ENCODE peak calls at places on chromosomes 7 and 10, in eight cellular contexts. P is NCI-H1105; S is AG09309; E is iPS-NIHi11; F is HuH-7; X is SJSA1; I is bronchial epithelial cell; Y is stimulated activated CD4-positive, alpha-beta T cell treated with anti-CD3 and anti-CD28 coated beads, Interleukin-1b, Interleukin-23, amount 100 ng/mL, for 24 hours. D is an unnamed sample.

GRCh38 chr7:114155106-114155765 is 236.4 kb upstream of the PPP1R3A start:
- DNase-seq in P (no peak), S (no peak), E (no peak), F (no peak), X (no peak), I (no peak), Y (no peak), D (no peak)

GRCh38 chr10:13686331-13686752 is 99.6 kb downstream of the PRPF18 start:
- DNase-seq in P (no peak), S (no peak), E (no peak), F (no peak), X (no peak), I (peak; percentile 16), Y (no peak), D (no peak)

GRCh38 chr10:31399631-31400030 is 80.6 kb downstream of the ZEB1 start:
- DNase-seq in P (no peak), S (no peak), E (peak; percentile 11), F (no peak), X (no peak), I (peak; percentile 29), Y (no peak), D (no peak)

GRCh38 chr10:12911795-12912194 is 89.7 kb downstream of the CCDC3 start:
- DNase-seq in P (no peak), S (no peak), E (no peak), F (no peak), X (no peak), I (no peak), Y (no peak), D (no peak)

GRCh38 chr7:2670720-2671391 is 17.1 kb upstream of the AMZ1 start:
- DNase-seq in P (peak; percentile 33), S (no peak), E (peak; percentile 91), F (peak; percentile 94), X (peak; percentile 61), I (peak; percentile 21), Y (peak; percentile 64), D (peak; percentile 87)

GRCh38 chr10:126690534-126690933 is 20.0 kb upstream of the C10orf90 start:
- DNase-seq in P (no peak), S (no peak), E (no peak), F (no peak), X (no peak), I (no peak), Y (no peak), D (no peak)

GRCh38 chr7:128903621-128904361 is 6.7 kb downstream of the KCP start:
- DNase-seq in P (no peak), S (no peak), E (no peak), F (no peak), X (no peak), I (no peak), Y (no peak), D (no peak)

GRCh38 chr7:141158562-141158961 is 84.7 kb downstream of the TMEM178B start:
- DNase-seq in P (no peak), S (peak; percentile 46), E (no peak), F (no peak), X (peak; percentile 78), I (peak; percentile 60), Y (no peak), D (no peak)

GRCh38 chr7:44142028-44142427 is 896 bp upstream of the MYL7 start:
- DNase-seq in P (no peak), S (no peak), E (no peak), F (no peak), X (no peak), I (no peak), Y (no peak), D (no peak)

GRCh38 chr7:2295936-2296620 is 18.2 kb downstream of the SNX8 start:
- DNase-seq in P (no peak), S (no peak), E (no peak), F (no peak), X (no peak), I (no peak), Y (no peak), D (no peak)

GRCh38 chr7:142445019-142445686 is 187.3 kb upstream of the PRSS58 start:
- DNase-seq in P (no peak), S (no peak), E (peak; percentile 69), F (peak; percentile 19), X (no peak), I (no peak), Y (no peak), D (no peak)

GRCh38 chr10:72503241-72503640 is 122.6 kb downstream of the MICU1 start:
- DNase-seq in P (no peak), S (peak; percentile 52), E (no peak), F (no peak), X (peak; percentile 29), I (no peak), Y (no peak), D (no peak)

GRCh38 chr7:28160551-28160991 is 20.0 kb downstream of the JAZF1 start:
- DNase-seq in P (no peak), S (no peak), E (no peak), F (no peak), X (peak; percentile 57), I (no peak), Y (no peak), D (no peak)

GRCh38 chr7:114243019-114243507 is 171.6 kb upstream of the FOXP2 start:
- DNase-seq in P (no peak), S (no peak), E (no peak), F (peak; percentile 10), X (no peak), I (peak; percentile 62), Y (no peak), D (no peak)

GRCh38 chr7:44587843-44588711 is 6.0 kb upstream of the TMED4 start:
- DNase-seq in P (peak; percentile 26), S (peak; percentile 39), E (no peak), F (no peak), X (peak; percentile 62), I (peak; percentile 66), Y (peak; percentile 37), D (no peak)

GRCh38 chr10:82811621-82812020 is 936.6 kb downstream of the NRG3 start:
- DNase-seq in P (no peak), S (no peak), E (peak; percentile 44), F (peak; percentile 3), X (no peak), I (no peak), Y (no peak), D (no peak)

GRCh38 chr10:6722616-6723004 is 142.5 kb upstream of the PRKCQ start:
- DNase-seq in P (no peak), S (no peak), E (no peak), F (no peak), X (no peak), I (peak; percentile 63), Y (peak; percentile 11), D (no peak)

GRCh38 chr10:58647366-58647765 is 134.7 kb downstream of the BICC1 start:
- DNase-seq in P (no peak), S (no peak), E (no peak), F (no peak), X (peak; percentile 21), I (peak; percentile 44), Y (no peak), D (no peak)

GRCh38 chr10:34156781-34157425 is 658.2 kb downstream of the PARD3 start:
- DNase-seq in P (no peak), S (no peak), E (peak; percentile 21), F (no peak), X (peak; percentile 18), I (peak; percentile 79), Y (no peak), D (no peak)

GRCh38 chr7:130157700-130158099 is 47.5 kb downstream of the TMEM209 start:
- DNase-seq in P (no peak), S (no peak), E (no peak), F (no peak), X (no peak), I (no peak), Y (no peak), D (no peak)

GRCh38 chr7:83166-83840 is 109.1 kb upstream of the FAM20C start:
- DNase-seq in P (no peak), S (no peak), E (no peak), F (no peak), X (no peak), I (no peak), Y (no peak), D (peak; percentile 58)

GRCh38 chr10:72659694-72660093 is 32.2 kb upstream of the MCU start:
- DNase-seq in P (no peak), S (no peak), E (no peak), F (no peak), X (no peak), I (no peak), Y (no peak), D (no peak)

GRCh38 chr10:79239275-79239779 is 107.9 kb upstream of the PPIF start:
- DNase-seq in P (no peak), S (no peak), E (no peak), F (no peak), X (peak; percentile 91), I (peak; percentile 64), Y (no peak), D (no peak)

GRCh38 chr10:79116801-79117723 is 48.3 kb downstream of the ZMIZ1 start:
- DNase-seq in P (no peak), S (no peak), E (no peak), F (no peak), X (no peak), I (no peak), Y (no peak), D (no peak)

D was measured in cardiac septum.